ENCODE peak calls at places on chromosome 4, in seven cellular contexts. One of them, this sample, is unnamed.

GRCh38 chr4:122065149-122065548 is 87.0 kb upstream of the BLTP1 start:
- DNase-seq in mammary epithelial cell: no peak
- DNase-seq in body of pancreas: no peak
- DNase-seq in endodermal cell: no peak
- DNase-seq in left ventricle myocardium inferior: no peak
- DNase-seq in CD8-positive, alpha-beta T cell: no peak
- DNase-seq in AG04450: no peak
- DNase-seq in this sample: no peak

GRCh38 chr4:118904935-118905334 is 16.3 kb downstream of the SYNPO2 start:
- DNase-seq in endodermal cell: no peak
- DNase-seq in CD8-positive, alpha-beta T cell: no peak
- DNase-seq in body of pancreas: no peak
- DNase-seq in AG04450: no peak
- DNase-seq in left ventricle myocardium inferior: no peak
- DNase-seq in mammary epithelial cell: no peak
- DNase-seq in this sample: no peak

GRCh38 chr4:151013491-151013890 is 1.6 kb downstream of the LRBA start:
- DNase-seq in endodermal cell: no peak
- DNase-seq in CD8-positive, alpha-beta T cell: no peak
- DNase-seq in mammary epithelial cell: no peak
- DNase-seq in AG04450: no peak
- DNase-seq in body of pancreas: no peak
- DNase-seq in left ventricle myocardium inferior: no peak
- DNase-seq in this sample: no peak

GRCh38 chr4:147879676-147880075 is 147.8 kb downstream of the ARHGAP10 start:
- DNase-seq in CD8-positive, alpha-beta T cell: no peak
- DNase-seq in mammary epithelial cell: peak
- DNase-seq in endodermal cell: no peak
- DNase-seq in left ventricle myocardium inferior: no peak
- DNase-seq in body of pancreas: no peak
- DNase-seq in AG04450: no peak
- DNase-seq in this sample: no peak

GRCh38 chr4:24112466-24112865 is 222.6 kb upstream of the PPARGC1A start:
- DNase-seq in mammary epithelial cell: no peak
- DNase-seq in left ventricle myocardium inferior: no peak
- DNase-seq in endodermal cell: no peak
- DNase-seq in body of pancreas: no peak
- DNase-seq in CD8-positive, alpha-beta T cell: no peak
- DNase-seq in AG04450: no peak
- DNase-seq in this sample: no peak

GRCh38 chr4:37430718-37431416 is 186.3 kb downstream of the NWD2 start:
- DNase-seq in AG04450: no peak
- DNase-seq in body of pancreas: no peak
- DNase-seq in endodermal cell: no peak
- DNase-seq in left ventricle myocardium inferior: no peak
- DNase-seq in CD8-positive, alpha-beta T cell: no peak
- DNase-seq in mammary epithelial cell: no peak
- DNase-seq in this sample: no peak

GRCh38 chr4:48255959-48256342 is 13.7 kb downstream of the TEC start:
- DNase-seq in CD8-positive, alpha-beta T cell: no peak
- DNase-seq in endodermal cell: no peak
- DNase-seq in mammary epithelial cell: no peak
- DNase-seq in body of pancreas: no peak
- DNase-seq in left ventricle myocardium inferior: no peak
- DNase-seq in AG04450: no peak
- DNase-seq in this sample: no peak

GRCh38 chr4:4277531-4277930 is 12.4 kb downstream of the LYAR start:
- DNase-seq in CD8-positive, alpha-beta T cell: no peak
- DNase-seq in left ventricle myocardium inferior: no peak
- DNase-seq in endodermal cell: no peak
- DNase-seq in mammary epithelial cell: no peak
- DNase-seq in body of pancreas: no peak
- DNase-seq in AG04450: no peak
- DNase-seq in this sample: no peak

GRCh38 chr4:158996669-158997074 is 106.2 kb upstream of the RAPGEF2 start:
- DNase-seq in endodermal cell: no peak
- DNase-seq in body of pancreas: no peak
- DNase-seq in left ventricle myocardium inferior: no peak
- DNase-seq in mammary epithelial cell: peak
- DNase-seq in CD8-positive, alpha-beta T cell: no peak
- DNase-seq in AG04450: peak
- DNase-seq in this sample: no peak

GRCh38 chr4:71396382-71396781 is 57.6 kb downstream of the SLC4A4 start:
- DNase-seq in endodermal cell: no peak
- DNase-seq in mammary epithelial cell: no peak
- DNase-seq in body of pancreas: no peak
- DNase-seq in left ventricle myocardium inferior: no peak
- DNase-seq in AG04450: peak
- DNase-seq in CD8-positive, alpha-beta T cell: no peak
- DNase-seq in this sample: no peak

GRCh38 chr4:137664055-137664405 is 131.7 kb upstream of the PCDH18 start:
- DNase-seq in left ventricle myocardium inferior: no peak
- DNase-seq in CD8-positive, alpha-beta T cell: no peak
- DNase-seq in mammary epithelial cell: no peak
- DNase-seq in body of pancreas: no peak
- DNase-seq in AG04450: peak
- DNase-seq in endodermal cell: no peak
- DNase-seq in this sample: no peak

GRCh38 chr4:112759313-112759712 is 122.4 kb downstream of the LARP7 start:
- DNase-seq in mammary epithelial cell: no peak
- DNase-seq in CD8-positive, alpha-beta T cell: no peak
- DNase-seq in AG04450: no peak
- DNase-seq in endodermal cell: peak
- DNase-seq in body of pancreas: no peak
- DNase-seq in left ventricle myocardium inferior: no peak
- DNase-seq in this sample: no peak

GRCh38 chr4:165926307-165926706 is 53.3 kb downstream of the TLL1 start:
- DNase-seq in left ventricle myocardium inferior: no peak
- DNase-seq in body of pancreas: no peak
- DNase-seq in AG04450: no peak
- DNase-seq in endodermal cell: no peak
- DNase-seq in CD8-positive, alpha-beta T cell: no peak
- DNase-seq in mammary epithelial cell: no peak
- DNase-seq in this sample: no peak

GRCh38 chr4:121439669-121440068 is 58.9 kb upstream of the QRFPR start:
- DNase-seq in endodermal cell: no peak
- DNase-seq in body of pancreas: no peak
- DNase-seq in left ventricle myocardium inferior: no peak
- DNase-seq in mammary epithelial cell: no peak
- DNase-seq in CD8-positive, alpha-beta T cell: no peak
- DNase-seq in AG04450: no peak
- DNase-seq in this sample: no peak

GRCh38 chr4:102789317-102789717 is 28.5 kb upstream of the MANBA start:
- DNase-seq in body of pancreas: no peak
- DNase-seq in mammary epithelial cell: peak
- DNase-seq in endodermal cell: no peak
- DNase-seq in CD8-positive, alpha-beta T cell: no peak
- DNase-seq in AG04450: peak
- DNase-seq in left ventricle myocardium inferior: no peak
- DNase-seq in this sample: no peak

GRCh38 chr4:74540193-74540592 is 95.3 kb downstream of the AREG start:
- DNase-seq in AG04450: no peak
- DNase-seq in left ventricle myocardium inferior: no peak
- DNase-seq in body of pancreas: no peak
- DNase-seq in mammary epithelial cell: peak
- DNase-seq in CD8-positive, alpha-beta T cell: no peak
- DNase-seq in endodermal cell: no peak
- DNase-seq in this sample: no peak

GRCh38 chr4:143458966-143459365 is 54.5 kb upstream of the SMARCA5 start:
- DNase-seq in body of pancreas: no peak
- DNase-seq in left ventricle myocardium inferior: no peak
- DNase-seq in mammary epithelial cell: no peak
- DNase-seq in AG04450: no peak
- DNase-seq in endodermal cell: no peak
- DNase-seq in CD8-positive, alpha-beta T cell: no peak
- DNase-seq in this sample: no peak

GRCh38 chr4:1326751-1327525 is 20.1 kb upstream of the UVSSA start:
- DNase-seq in AG04450: no peak
- DNase-seq in CD8-positive, alpha-beta T cell: no peak
- DNase-seq in endodermal cell: no peak
- DNase-seq in body of pancreas: no peak
- DNase-seq in mammary epithelial cell: no peak
- DNase-seq in left ventricle myocardium inferior: no peak
- DNase-seq in this sample: no peak

GRCh38 chr4:53563824-53564223 is 27.5 kb downstream of the LNX1 start:
- DNase-seq in body of pancreas: no peak
- DNase-seq in CD8-positive, alpha-beta T cell: no peak
- DNase-seq in left ventricle myocardium inferior: no peak
- DNase-seq in endodermal cell: no peak
- DNase-seq in AG04450: peak
- DNase-seq in mammary epithelial cell: peak
- DNase-seq in this sample: no peak

GRCh38 chr4:10861036-10861435 is 176.5 kb upstream of the CLNK start:
- DNase-seq in CD8-positive, alpha-beta T cell: no peak
- DNase-seq in endodermal cell: no peak
- DNase-seq in left ventricle myocardium inferior: no peak
- DNase-seq in mammary epithelial cell: no peak
- DNase-seq in AG04450: no peak
- DNase-seq in body of pancreas: no peak
- DNase-seq in this sample: no peak

GRCh38 chr4:72442715-72443114 is 126.3 kb downstream of the ADAMTS3 start:
- DNase-seq in left ventricle myocardium inferior: no peak
- DNase-seq in body of pancreas: no peak
- DNase-seq in AG04450: no peak
- DNase-seq in mammary epithelial cell: peak
- DNase-seq in CD8-positive, alpha-beta T cell: no peak
- DNase-seq in endodermal cell: no peak
- DNase-seq in this sample: no peak

GRCh38 chr4:153111426-153112070 is 92.7 kb upstream of the TRIM2 start:
- DNase-seq in CD8-positive, alpha-beta T cell: no peak
- DNase-seq in AG04450: no peak
- DNase-seq in mammary epithelial cell: no peak
- DNase-seq in body of pancreas: no peak
- DNase-seq in endodermal cell: no peak
- DNase-seq in left ventricle myocardium inferior: no peak
- DNase-seq in this sample: no peak

GRCh38 chr4:153242848-153243324 is 38.6 kb downstream of the TRIM2 start:
- DNase-seq in mammary epithelial cell: no peak
- DNase-seq in endodermal cell: no peak
- DNase-seq in left ventricle myocardium inferior: no peak
- DNase-seq in CD8-positive, alpha-beta T cell: no peak
- DNase-seq in body of pancreas: no peak
- DNase-seq in AG04450: no peak
- DNase-seq in this sample: no peak

GRCh38 chr4:26860922-26861433 is 337 bp downstream of the STIM2 start:
- DNase-seq in CD8-positive, alpha-beta T cell: peak
- DNase-seq in left ventricle myocardium inferior: peak
- DNase-seq in endodermal cell: peak
- DNase-seq in mammary epithelial cell: peak
- DNase-seq in body of pancreas: peak
- DNase-seq in AG04450: no peak
- DNase-seq in this sample: peak

DNA sequence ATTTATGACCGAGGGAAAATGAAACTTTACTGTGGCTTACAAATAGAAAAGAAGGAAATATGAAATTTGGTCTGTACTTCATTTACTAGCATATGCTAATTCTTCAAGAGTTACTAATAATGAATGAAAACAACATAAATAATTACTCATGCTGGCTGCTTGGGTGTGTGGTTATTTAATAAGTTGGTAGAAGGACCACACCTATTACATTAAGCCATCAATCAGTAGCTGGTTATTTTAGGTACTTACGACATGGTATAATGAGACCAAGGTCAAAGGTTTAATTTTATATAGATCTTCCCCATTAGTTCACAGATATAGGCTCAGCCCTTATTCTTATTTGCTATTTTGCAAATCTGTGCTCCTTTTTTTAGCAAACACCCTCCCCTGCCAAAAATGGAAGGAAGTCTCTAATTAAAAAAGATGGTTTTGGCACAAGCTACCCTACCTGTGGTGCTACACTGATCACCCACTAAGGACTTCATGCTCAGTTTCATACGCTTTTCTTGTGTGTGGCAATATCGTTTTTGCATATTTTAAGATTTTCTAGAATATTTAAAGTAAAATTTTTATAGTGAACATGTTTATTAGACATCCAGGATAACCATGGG is 14.1 kb downstream of the TMPRSS11D start:
- DNase-seq in mammary epithelial cell: no peak
- DNase-seq in body of pancreas: no peak
- DNase-seq in CD8-positive, alpha-beta T cell: no peak
- DNase-seq in AG04450: no peak
- DNase-seq in left ventricle myocardium inferior: no peak
- DNase-seq in endodermal cell: no peak
- DNase-seq in this sample: no peak
- H3K4me3 ChIP-seq in mammary epithelial cell: no peak
- H3K4me3 ChIP-seq in body of pancreas: no peak
- H3K4me3 ChIP-seq in CD8-positive, alpha-beta T cell: no peak
- H3K4me3 ChIP-seq in AG04450: no peak
- H3K4me3 ChIP-seq in left ventricle myocardium inferior: no peak
- H3K4me3 ChIP-seq in endodermal cell: no peak
- H3K4me3 ChIP-seq in this sample: no peak

GRCh38 chr4:86918539-86919072 is 16.2 kb upstream of the AFF1 start:
- DNase-seq in left ventricle myocardium inferior: no peak
- DNase-seq in CD8-positive, alpha-beta T cell: no peak
- DNase-seq in body of pancreas: no peak
- DNase-seq in AG04450: no peak
- DNase-seq in endodermal cell: peak
- DNase-seq in mammary epithelial cell: peak
- DNase-seq in this sample: no peak

GRCh38 chr4:86921608-86922252 is 13.1 kb upstream of the AFF1 start:
- DNase-seq in AG04450: no peak
- DNase-seq in endodermal cell: peak
- DNase-seq in left ventricle myocardium inferior: no peak
- DNase-seq in mammary epithelial cell: peak
- DNase-seq in body of pancreas: no peak
- DNase-seq in CD8-positive, alpha-beta T cell: no peak
- DNase-seq in this sample: no peak

GRCh38 chr4:86916392-86916791 is 18.4 kb upstream of the AFF1 start:
- DNase-seq in AG04450: no peak
- DNase-seq in CD8-positive, alpha-beta T cell: no peak
- DNase-seq in mammary epithelial cell: no peak
- DNase-seq in body of pancreas: no peak
- DNase-seq in left ventricle myocardium inferior: no peak
- DNase-seq in endodermal cell: peak
- DNase-seq in this sample: peak

GRCh38 chr4:86917212-86918039 is 17.4 kb upstream of the AFF1 start:
- DNase-seq in AG04450: no peak
- DNase-seq in body of pancreas: no peak
- DNase-seq in CD8-positive, alpha-beta T cell: no peak
- DNase-seq in left ventricle myocardium inferior: no peak
- DNase-seq in endodermal cell: no peak
- DNase-seq in mammary epithelial cell: no peak
- DNase-seq in this sample: peak

GRCh38 chr4:86919824-86920223 is 15.0 kb upstream of the AFF1 start:
- DNase-seq in CD8-positive, alpha-beta T cell: no peak
- DNase-seq in left ventricle myocardium inferior: no peak
- DNase-seq in endodermal cell: no peak
- DNase-seq in mammary epithelial cell: no peak
- DNase-seq in AG04450: no peak
- DNase-seq in body of pancreas: no peak
- DNase-seq in this sample: no peak
- H3K27ac ChIP-seq in CD8-positive, alpha-beta T cell: no peak
- H3K27ac ChIP-seq in left ventricle myocardium inferior: no peak
- H3K27ac ChIP-seq in endodermal cell: no peak
- H3K27ac ChIP-seq in mammary epithelial cell: no peak
- H3K27ac ChIP-seq in AG04450: peak
- H3K27ac ChIP-seq in body of pancreas: no peak
- H3K27ac ChIP-seq in this sample: no peak

GRCh38 chr4:5888706-5889696 is 3.9 kb downstream of the CRMP1 start:
- DNase-seq in body of pancreas: no peak
- DNase-seq in AG04450: no peak
- DNase-seq in CD8-positive, alpha-beta T cell: no peak
- DNase-seq in left ventricle myocardium inferior: no peak
- DNase-seq in mammary epithelial cell: no peak
- DNase-seq in endodermal cell: peak
- DNase-seq in this sample: no peak
- H3K4me3 ChIP-seq in body of pancreas: no peak
- H3K4me3 ChIP-seq in AG04450: no peak
- H3K4me3 ChIP-seq in CD8-positive, alpha-beta T cell: no peak
- H3K4me3 ChIP-seq in left ventricle myocardium inferior: peak
- H3K4me3 ChIP-seq in mammary epithelial cell: no peak
- H3K4me3 ChIP-seq in endodermal cell: peak
- H3K4me3 ChIP-seq in this sample: peak

GRCh38 chr4:186265683-186266648 is at the start of gene F11:
- DNase-seq in AG04450: no peak
- DNase-seq in CD8-positive, alpha-beta T cell: no peak
- DNase-seq in left ventricle myocardium inferior: no peak
- DNase-seq in endodermal cell: peak
- DNase-seq in body of pancreas: no peak
- DNase-seq in mammary epithelial cell: no peak
- DNase-seq in this sample: no peak
- H3K27ac ChIP-seq in AG04450: no peak
- H3K27ac ChIP-seq in CD8-positive, alpha-beta T cell: no peak
- H3K27ac ChIP-seq in left ventricle myocardium inferior: no peak
- H3K27ac ChIP-seq in endodermal cell: peak
- H3K27ac ChIP-seq in body of pancreas: peak
- H3K27ac ChIP-seq in mammary epithelial cell: no peak
- H3K27ac ChIP-seq in this sample: no peak

This sample was measured in coronary artery.